ENCODE peak calls at places on chromosomes 4 and X, in four cellular contexts. R, K, A and B are unnamed samples.
A peak's percentile ranks its signal among the peaks of the same experiment; 100 is the strongest.

GRCh38 chr4:25351777-25352421 is 25.2 kb upstream of the ANAPC4 start:
- DNase-seq in R (no peak), K (peak; percentile 72), A (no peak), B (no peak)

GRCh38 chr4:53855886-53856260 is 208.5 kb downstream of the CHIC2 start:
- DNase-seq in R (peak; percentile 27), K (peak; percentile 91), A (no peak), B (no peak)

GRCh38 chrX:34809096-34809495 is 133.5 kb upstream of the FAM47B start:
- DNase-seq in R (no peak), K (no peak), A (no peak), B (no peak)

GRCh38 chr4:168993724-168994510 is 16.1 kb downstream of the CBR4 start:
- DNase-seq in R (no peak), K (no peak), A (no peak), B (no peak)

GRCh38 chrX:2691543-2692220 is 587 bp downstream of the CD99 start:
- DNase-seq in R (peak; percentile 84), K (peak; percentile 31), A (peak; percentile 81), B (peak; percentile 77)

GRCh38 chr4:102675142-102675541 is 85.6 kb downstream of the MANBA start:
- DNase-seq in R (no peak), K (peak; percentile 72), A (no peak), B (no peak)

GRCh38 chr4:65773636-65774035 is 103.3 kb upstream of the EPHA5 start:
- DNase-seq in R (no peak), K (no peak), A (no peak), B (no peak)

GRCh38 chr4:107155366-107155765 is 119.3 kb upstream of the DKK2 start:
- DNase-seq in R (no peak), K (no peak), A (no peak), B (no peak)

GRCh38 chrX:9326369-9326768 is 138.5 kb upstream of the TBL1X start:
- DNase-seq in R (no peak), K (no peak), A (no peak), B (no peak)

GRCh38 chrX:110317820-110318663 is at the start of gene AMMECR1:
- DNase-seq in R (peak; percentile 79), K (peak; percentile 79), A (peak; percentile 94), B (peak; percentile 80)

GRCh38 chr4:84966382-84967291 is at the start of gene WDFY3:
- DNase-seq in R (peak; percentile 88), K (peak; percentile 89), A (peak; percentile 95), B (peak; percentile 79)

GRCh38 chr4:98802673-98803286 is 126.2 kb downstream of the EIF4E start:
- DNase-seq in R (no peak), K (peak; percentile 8), A (no peak), B (no peak)

GRCh38 chr4:122403860-122404259 is 25.0 kb downstream of the ADAD1 start:
- DNase-seq in R (no peak), K (no peak), A (no peak), B (no peak)

GRCh38 chr4:38078590-38079381 is 118.6 kb downstream of the PTTG2 start:
- DNase-seq in R (no peak), K (peak; percentile 94), A (no peak), B (no peak)

GRCh38 chrX:133939655-133940054 is 45.7 kb downstream of the GPC3 start:
- DNase-seq in R (no peak), K (no peak), A (no peak), B (no peak)

GRCh38 chr4:170400346-170400745 is 310.6 kb upstream of the AADAT start:
- DNase-seq in R (no peak), K (no peak), A (no peak), B (no peak)

GRCh38 chrX:39972340-39972739 is 125.4 kb downstream of the BCOR start:
- DNase-seq in R (no peak), K (peak; percentile 53), A (no peak), B (no peak)

GRCh38 chr4:113849771-113850170 is 88.2 kb upstream of the CAMK2D start:
- DNase-seq in R (peak; percentile 20), K (peak; percentile 61), A (peak; percentile 49), B (peak; percentile 37)

DNA sequence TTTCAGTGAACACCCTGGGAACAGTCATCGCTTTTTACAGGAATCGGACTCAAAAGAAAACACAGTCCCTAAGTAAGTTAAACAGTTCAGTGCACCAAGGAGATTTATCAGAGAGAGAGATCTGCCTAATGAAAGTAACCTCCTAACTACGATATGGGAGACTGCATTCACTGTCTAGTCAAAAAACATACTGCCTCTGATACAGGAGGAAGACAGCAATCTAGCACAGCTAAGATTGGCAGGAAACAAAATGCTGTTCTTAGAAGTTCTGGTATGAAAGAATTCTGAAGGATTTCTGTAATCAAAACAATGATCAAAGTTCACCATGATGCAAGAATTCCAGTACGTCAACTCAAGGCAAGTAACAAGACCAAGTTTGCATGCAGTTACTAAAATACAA is 92.8 kb downstream of the MAML3 start:
- DNase-seq in R (no peak), K (peak; percentile 79), A (no peak), B (no peak)
- H3K4me1 ChIP-seq in R (no peaks in the 10 kb centered on the region), K (peaks cover 14% of the 10 kb centered on the region), A (peaks cover 6% of the 10 kb centered on the region), B (peaks cover 10% of the 10 kb centered on the region)

DNA sequence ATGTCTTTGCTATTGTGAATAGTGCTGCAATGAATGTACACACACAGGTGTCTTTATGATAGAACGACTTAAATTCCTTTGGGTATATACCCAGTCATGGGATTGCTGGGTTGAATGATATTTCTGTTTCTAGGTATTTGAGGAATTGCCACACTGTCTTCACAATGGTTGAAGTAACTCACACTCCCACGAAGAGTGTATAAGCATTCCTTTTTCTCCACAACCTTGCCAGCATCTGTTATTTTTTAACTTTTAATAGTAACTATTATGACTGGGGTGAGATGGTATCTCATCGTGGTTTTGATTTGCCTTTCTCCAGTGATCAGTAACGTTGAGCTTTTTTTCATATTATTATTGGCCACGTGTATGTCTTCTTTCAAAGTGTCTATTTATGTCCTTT is 17.6 kb upstream of the DCUN1D4 start:
- DNase-seq in R (no peak), K (no peak), A (no peak), B (no peak)
- H3K27ac ChIP-seq in R (no peak overlapping the region), K (no peak overlapping the region), A (no peak overlapping the region), B (no peak overlapping the region)

GRCh38 chr4:89660444-89660843 is 176.5 kb downstream of the SNCA start:
- DNase-seq in R (no peak), K (no peak), A (no peak), B (no peak)

GRCh38 chr4:89658701-89659024 is 178.3 kb downstream of the SNCA start:
- DNase-seq in R (no peak), K (no peak), A (no peak), B (no peak)

GRCh38 chr4:89660851-89661250 is 176.1 kb downstream of the SNCA start:
- DNase-seq in R (no peak), K (no peak), A (no peak), B (no peak)

GRCh38 chr4:89664521-89664920 is 172.4 kb downstream of the SNCA start:
- DNase-seq in R (no peak), K (no peak), A (no peak), B (no peak)

GRCh38 chr4:89661490-89661889 is 175.5 kb downstream of the SNCA start:
- DNase-seq in R (no peak), K (peak; percentile 38), A (no peak), B (no peak)
- H3K4me1 ChIP-seq in R (no peaks in the 10 kb centered on the region), K (no peaks in the 10 kb centered on the region), A (no peaks in the 10 kb centered on the region), B (peaks cover 4% of the 10 kb centered on the region)

DNA sequence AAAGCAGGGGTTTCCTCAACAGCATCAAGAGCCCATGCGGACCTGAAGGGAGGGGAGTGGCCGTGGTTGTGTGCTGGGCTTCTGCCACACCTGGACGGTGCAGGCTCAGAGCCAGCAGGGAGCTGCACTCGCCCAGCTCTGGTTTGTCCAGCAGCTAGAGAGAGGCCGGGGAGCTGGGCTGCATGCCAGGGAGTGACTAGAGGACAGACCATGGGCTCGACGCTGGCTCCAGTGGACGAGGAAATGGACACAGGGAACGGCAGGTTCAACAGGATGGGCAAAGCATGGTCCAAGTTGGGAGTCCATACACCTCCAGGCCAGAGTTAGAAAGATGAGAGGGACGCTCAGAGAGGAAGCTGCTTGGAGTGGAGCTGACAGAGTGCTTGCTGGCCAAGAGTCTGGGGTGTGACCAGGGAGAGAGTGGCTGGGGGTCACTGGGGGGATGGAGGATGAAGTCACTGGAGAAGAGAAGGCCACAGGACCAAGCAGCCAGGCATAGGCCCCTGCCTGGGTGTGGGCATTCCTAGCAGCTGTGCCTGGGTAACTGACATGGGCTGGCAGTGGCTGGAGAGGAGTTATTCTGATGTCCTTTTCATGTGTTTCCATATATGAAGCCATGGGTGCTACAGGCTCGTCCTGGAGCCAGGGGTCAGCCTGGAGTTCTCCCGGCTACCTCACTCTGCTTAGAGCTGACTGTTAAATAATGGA is 42.8 kb downstream of the HTT-AS start:
- DNase-seq in R (no peak), K (no peak), A (peak; percentile 92), B (no peak)
- H3K27ac ChIP-seq in R (no peak overlapping the region), K (no peak overlapping the region), A (no peak overlapping the region), B (no peak overlapping the region)

GRCh38 chr4:181976743-181977142 is 266.5 kb upstream of the TENM3 start:
- DNase-seq in R (no peak), K (no peak), A (no peak), B (no peak)
- H3K4me1 ChIP-seq in R (no peaks in the 10 kb centered on the region), K (no peaks in the 10 kb centered on the region), A (no peaks in the 10 kb centered on the region), B (no peaks in the 10 kb centered on the region)

GRCh38 chr4:2891294-2891693 is 47.6 kb downstream of the ADD1 start:
- DNase-seq in R (no peak), K (peak; percentile 73), A (peak; percentile 20), B (no peak)
- H3K27ac ChIP-seq in R (no peak overlapping the region), K (no peak overlapping the region), A (no peak overlapping the region), B (no peak overlapping the region)

GRCh38 chrX:65723706-65724105 is 56.3 kb downstream of the MSN start:
- DNase-seq in R (no peak), K (peak; percentile 40), A (no peak), B (no peak)

GRCh38 chrX:65718538-65718937 is 51.1 kb downstream of the MSN start:
- DNase-seq in R (no peak), K (no peak), A (no peak), B (no peak)

DNA sequence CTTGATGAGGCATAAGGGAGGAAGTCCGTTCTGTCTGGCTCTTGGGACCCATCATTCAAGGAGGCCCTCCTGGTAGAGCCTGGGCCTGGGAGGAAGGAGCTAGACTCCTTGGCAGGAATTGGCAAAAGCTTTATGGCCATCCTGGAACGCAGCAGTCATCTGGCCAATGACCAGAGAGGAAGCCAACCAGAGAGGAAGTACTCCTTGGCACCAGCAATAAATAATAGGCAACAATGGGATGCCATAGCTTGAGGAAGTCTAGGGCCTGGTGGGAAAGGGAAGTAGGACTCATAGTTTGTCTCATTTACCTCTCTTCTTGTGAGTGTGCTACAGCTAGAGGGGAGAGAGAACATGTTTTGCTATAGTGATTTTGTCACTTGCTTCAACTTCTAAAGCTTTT is 53.1 kb downstream of the MSN start:
- DNase-seq in R (no peak), K (no peak), A (no peak), B (no peak)
- H3K4me1 ChIP-seq in R (peaks cover 34% of the 10 kb centered on the region), K (peaks cover 2% of the 10 kb centered on the region), A (no peaks in the 10 kb centered on the region), B (peaks cover 80% of the 10 kb centered on the region)